ENCODE peak calls at places on chromosome 18, in seven cellular contexts. K is psoas muscle, E is HCT116, Y is transverse colon, H is A549, U is thyroid gland, B is Karpas-422. L is an unnamed sample.

GRCh38 chr18:31679133-31679731 is 5.1 kb downstream of the B4GALT6 start:
- DNase-seq in K (no peak), E (peak; percentile 63), Y (no peak), H (peak; percentile 14), U (no peak), B (no peak), L (peak; percentile 70)

GRCh38 chr18:3513481-3513880 is 63.5 kb downstream of the TGIF1 start:
- DNase-seq in K (no peak), E (no peak), Y (no peak), H (no peak), U (no peak), B (peak; percentile 75), L (no peak)

GRCh38 chr18:63158012-63158631 is 161.4 kb downstream of the BCL2 start:
- DNase-seq in K (no peak), E (no peak), Y (no peak), H (no peak), U (no peak), B (peak; percentile 46), L (no peak)

GRCh38 chr18:50853863-50854271 is 25.1 kb upstream of the ME2 start:
- DNase-seq in K (no peak), E (no peak), Y (peak; percentile 57), H (peak; percentile 37), U (no peak), B (no peak), L (peak; percentile 83)

GRCh38 chr18:27014841-27015240 is 149.3 kb upstream of the AQP4 start:
- DNase-seq in K (no peak), E (no peak), Y (no peak), H (no peak), U (no peak), B (no peak), L (no peak)

GRCh38 chr18:63098014-63098981 is 221.3 kb downstream of the BCL2 start:
- DNase-seq in K (no peak), E (no peak), Y (peak; percentile 30), H (no peak), U (no peak), B (no peak), L (no peak)

GRCh38 chr18:25895518-25895917 is 194.9 kb downstream of the SS18 start:
- DNase-seq in K (no peak), E (no peak), Y (no peak), H (no peak), U (no peak), B (peak; percentile 16), L (no peak)

GRCh38 chr18:28147674-28148171 is 29.2 kb downstream of the CDH2 start:
- DNase-seq in K (no peak), E (no peak), Y (no peak), H (no peak), U (peak; percentile 44), B (no peak), L (no peak)

DNA sequence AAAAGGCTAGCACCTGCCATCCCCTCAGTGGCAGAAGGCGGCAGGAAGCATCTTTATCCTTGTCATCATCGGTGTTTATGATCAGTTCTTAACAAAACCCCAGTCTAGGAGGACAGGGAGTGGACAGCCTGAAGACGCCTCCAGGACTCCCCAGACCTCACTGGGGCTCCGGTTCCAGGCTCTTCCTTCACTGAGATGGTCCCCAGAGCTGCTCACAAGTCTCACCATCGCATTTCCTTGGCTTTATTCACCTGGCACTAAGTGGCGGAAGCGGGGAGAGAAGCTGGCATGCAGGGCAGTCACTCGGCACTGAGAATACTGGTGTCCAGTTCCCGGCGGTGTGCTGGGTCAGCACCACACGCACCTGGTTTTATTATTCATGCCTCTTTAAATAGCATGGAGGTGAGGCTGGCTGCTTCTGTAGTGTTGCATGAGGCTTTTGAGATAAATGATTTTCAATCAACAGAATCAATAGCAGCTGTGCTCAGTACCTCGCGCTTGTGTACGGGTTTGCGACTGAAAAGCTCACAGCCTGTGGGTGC is 68.7 kb downstream of the CABLES1 start:
- DNase-seq in K (no peak), E (no peak), Y (no peak), H (no peak), U (peak; percentile 37), B (no peak), L (no peak)
- H3K4me3 ChIP-seq in K (no peak overlapping the region), E (no peak overlapping the region), Y (no peak overlapping the region), H (no peak overlapping the region), U (no peak overlapping the region), B (no peak overlapping the region), L (no peak overlapping the region)

GRCh38 chr18:8121091-8121490 is 488.1 kb upstream of the RAB12 start:
- DNase-seq in K (no peak), E (no peak), Y (no peak), H (no peak), U (no peak), B (no peak), L (no peak)

GRCh38 chr18:8121942-8122480 is 487.2 kb upstream of the RAB12 start:
- DNase-seq in K (no peak), E (peak; percentile 33), Y (no peak), H (no peak), U (no peak), B (no peak), L (no peak)

GRCh38 chr18:8130089-8130488 is 479.1 kb upstream of the RAB12 start:
- DNase-seq in K (no peak), E (no peak), Y (no peak), H (no peak), U (no peak), B (no peak), L (no peak)

DNA sequence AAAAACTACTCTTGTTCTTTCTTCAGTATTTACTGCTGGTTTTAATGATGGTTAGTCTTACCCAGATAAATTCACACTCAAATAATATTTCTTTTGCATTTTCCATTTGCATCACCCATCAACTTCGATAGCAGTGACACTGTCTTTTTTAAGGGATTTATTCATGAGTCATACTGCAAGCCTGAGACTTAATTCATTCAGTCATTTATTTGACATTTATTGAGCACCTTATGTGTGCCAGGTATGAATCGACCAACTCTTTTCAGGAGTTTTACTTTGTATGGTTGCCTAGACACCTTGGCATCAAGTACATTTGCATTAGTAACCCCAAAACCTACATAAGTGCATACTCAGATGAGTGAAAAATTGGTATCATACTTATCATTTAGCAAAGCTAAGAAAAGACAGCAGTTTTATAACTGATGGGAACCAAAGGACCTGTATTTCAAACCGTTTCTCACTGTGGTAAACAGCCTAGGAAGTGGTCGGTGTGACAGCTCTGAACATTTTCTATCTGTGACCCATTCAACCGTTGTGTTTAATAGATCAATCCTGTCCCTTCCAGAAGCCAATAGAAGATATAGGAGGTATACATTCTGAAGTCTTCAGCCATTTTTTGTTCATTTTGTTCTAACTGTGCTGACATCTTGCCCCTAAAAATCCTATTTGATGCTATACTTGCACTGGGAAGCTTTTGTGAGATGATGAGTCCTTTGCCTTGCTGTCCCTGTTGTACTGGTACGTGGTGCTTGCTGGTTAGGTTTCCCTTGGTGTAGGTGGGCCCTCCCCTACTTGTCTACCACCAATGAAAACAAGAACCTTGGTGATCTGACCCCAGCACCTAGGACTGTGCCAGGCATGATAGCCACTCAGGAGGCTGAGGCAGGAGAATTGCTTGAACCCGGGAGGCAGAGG is 484.7 kb upstream of the RAB12 start:
- DNase-seq in K (no peak), E (no peak), Y (no peak), H (no peak), U (no peak), B (no peak), L (no peak)
- H3K4me1 ChIP-seq in K (no peaks in the 10 kb centered on the region), E (peaks cover 32% of the 10 kb centered on the region), Y (no peaks in the 10 kb centered on the region), H (peaks cover 50% of the 10 kb centered on the region), U (peaks cover 20% of the 10 kb centered on the region), B (no peaks in the 10 kb centered on the region), L (no peaks in the 10 kb centered on the region)

GRCh38 chr18:58196881-58197872 is 153.2 kb downstream of the NEDD4L start:
- DNase-seq in K (no peak), E (no peak), Y (peak; percentile 38), H (no peak), U (peak; percentile 49), B (no peak), L (no peak)

GRCh38 chr18:58192519-58192918 is 148.5 kb downstream of the NEDD4L start:
- DNase-seq in K (no peak), E (no peak), Y (no peak), H (no peak), U (no peak), B (no peak), L (no peak)

GRCh38 chr18:58196164-58196563 is 152.1 kb downstream of the NEDD4L start:
- DNase-seq in K (no peak), E (no peak), Y (no peak), H (no peak), U (no peak), B (no peak), L (no peak)

GRCh38 chr18:58194028-58194427 is 150.0 kb downstream of the NEDD4L start:
- DNase-seq in K (no peak), E (no peak), Y (no peak), H (no peak), U (no peak), B (no peak), L (peak; percentile 57)

DNA sequence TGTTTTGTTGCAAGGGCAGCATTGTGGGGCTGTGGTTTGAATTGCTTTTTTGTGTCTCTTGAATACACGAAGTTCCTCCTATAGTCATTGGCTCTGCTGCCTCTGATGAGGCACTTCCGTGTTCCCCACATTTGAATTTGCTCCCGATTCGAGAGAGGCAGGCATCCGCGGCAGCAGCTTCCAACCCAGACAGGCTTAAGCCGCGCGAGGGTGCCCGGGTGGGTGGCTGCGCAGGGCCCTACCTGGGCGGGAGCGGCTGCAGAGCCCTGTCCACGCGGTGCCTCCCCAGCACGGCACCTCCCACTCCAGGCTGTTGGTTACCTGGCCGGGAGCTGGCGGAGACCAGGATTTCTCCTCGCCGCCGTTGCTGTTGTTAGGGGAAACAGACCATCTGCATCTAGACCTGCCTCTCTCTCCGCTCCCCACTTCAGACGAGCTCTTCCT is 151.3 kb downstream of the NEDD4L start:
- DNase-seq in K (no peak), E (no peak), Y (peak; percentile 64), H (no peak), U (peak; percentile 70), B (peak; percentile 67), L (no peak)
- H3K4me3 ChIP-seq in K (peak overlapping the region; percentile 41), E (peak overlapping the region; percentile 47), Y (peak overlapping the region; percentile 19), H (no peak overlapping the region), U (no peak overlapping the region), B (peak overlapping the region; percentile 64), L (no peak overlapping the region)

GRCh38 chr18:77495982-77496690 is 246.5 kb downstream of the GALR1 start:
- DNase-seq in K (no peak), E (no peak), Y (no peak), H (no peak), U (no peak), B (no peak), L (no peak)

DNA sequence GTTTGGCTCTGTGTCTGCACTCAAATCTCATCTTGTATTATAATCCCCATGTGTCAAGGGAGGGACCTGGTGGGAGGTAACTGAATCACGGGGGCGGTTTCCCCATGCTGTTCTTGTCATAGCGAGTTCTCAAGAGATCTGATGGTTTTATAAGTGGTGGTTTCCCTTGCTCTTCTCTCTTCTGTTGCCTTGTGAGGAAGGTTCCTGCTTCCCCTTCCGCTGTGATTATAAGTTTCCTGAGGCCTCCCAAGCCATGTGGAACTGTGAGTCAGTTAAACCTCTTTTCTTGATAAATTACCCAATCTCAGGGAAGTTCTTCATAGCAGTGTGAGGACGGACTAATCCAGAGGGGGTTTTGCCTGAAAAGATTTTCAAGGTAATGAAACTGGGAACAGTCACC is 245.4 kb downstream of the GALR1 start:
- DNase-seq in K (no peak), E (no peak), Y (no peak), H (no peak), U (no peak), B (no peak), L (no peak)
- H3K4me1 ChIP-seq in K (no peaks in the 10 kb centered on the region), E (no peaks in the 10 kb centered on the region), Y (no peaks in the 10 kb centered on the region), H (no peaks in the 10 kb centered on the region), U (no peaks in the 10 kb centered on the region), B (peaks cover 20% of the 10 kb centered on the region), L (no peaks in the 10 kb centered on the region)

DNA sequence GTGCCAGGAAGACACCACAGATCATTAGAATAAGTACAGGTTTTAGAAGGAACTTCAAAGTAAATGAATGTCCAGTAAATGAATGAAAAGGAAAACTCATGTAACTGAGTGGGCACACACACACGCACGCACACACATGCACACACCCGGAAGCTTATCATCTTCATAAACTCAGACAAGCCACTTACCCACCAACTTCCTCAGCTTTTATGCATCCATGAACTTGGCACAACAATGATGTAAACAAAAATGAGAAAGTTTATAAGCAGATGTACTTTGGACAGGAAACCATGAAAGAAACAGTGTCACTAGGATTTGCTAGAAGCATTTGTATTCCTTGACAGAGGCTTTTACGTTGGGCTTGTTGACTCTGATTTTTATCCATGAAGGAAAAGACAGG is 23.2 kb downstream of the RNF152 start:
- DNase-seq in K (no peak), E (no peak), Y (no peak), H (no peak), U (no peak), B (no peak), L (no peak)
- H3K4me3 ChIP-seq in K (no peak overlapping the region), E (no peak overlapping the region), Y (no peak overlapping the region), H (no peak overlapping the region), U (no peak overlapping the region), B (no peak overlapping the region), L (no peak overlapping the region)